ENCODE peak calls at places on chromosomes 3 and 15, in five cellular contexts. O, N, Z, M and H are unnamed samples.

GRCh38 chr3:67531149-67532101 is 123.0 kb downstream of the SUCLG2 start:
- DNase-seq in Z (no peak), O (no peak), M (no peak), N (no peak), H (no peak)

GRCh38 chr15:77998592-77998991 is 78.9 kb downstream of the TBC1D2B start:
- DNase-seq in Z (no peak), N (no peak), O (peak), M (no peak), H (no peak)

GRCh38 chr15:89472785-89473256 is 23.6 kb downstream of the RHCG start:
- DNase-seq in M (no peak), O (no peak), Z (peak), N (no peak), H (no peak)

GRCh38 chr3:54951405-54951804 is 23.5 kb upstream of the LRTM1 start:
- DNase-seq in Z (peak), O (peak), M (no peak), N (peak), H (peak)

GRCh38 chr15:58506064-58506490 is 74.3 kb downstream of the LIPC start:
- DNase-seq in N (no peak), O (no peak), M (no peak), Z (no peak), H (no peak)

GRCh38 chr3:98697225-98697624 is 65.9 kb upstream of the ST3GAL6 start:
- DNase-seq in O (no peak), Z (no peak), N (no peak), M (no peak), H (no peak)

GRCh38 chr15:42107483-42107882 is 13.1 kb upstream of the PLA2G4D start:
- DNase-seq in N (no peak), M (no peak), O (no peak), Z (no peak), H (no peak)

GRCh38 chr3:142670120-142670519 is 53.7 kb upstream of the TRPC1 start:
- DNase-seq in N (no peak), O (no peak), Z (no peak), M (no peak), H (no peak)

GRCh38 chr3:123732447-123732846 is 147.6 kb upstream of the HACD2 start:
- DNase-seq in N (no peak), Z (no peak), M (no peak), O (no peak), H (no peak)

GRCh38 chr3:127304121-127304744 is 16.4 kb upstream of the PRR20G start:
- DNase-seq in Z (no peak), N (no peak), M (no peak), O (no peak), H (no peak)

GRCh38 chr15:90174140-90174891 is 26.8 kb upstream of the SEMA4B start:
- DNase-seq in N (peak), O (peak), M (no peak), Z (peak), H (no peak)

GRCh38 chr3:169780738-169781137 is 7.5 kb downstream of the MYNN start:
- DNase-seq in O (no peak), N (no peak), Z (no peak), M (no peak), H (no peak)

GRCh38 chr15:52392008-52392687 is 96.5 kb upstream of the MYO5C start:
- DNase-seq in M (no peak), N (no peak), Z (no peak), O (no peak), H (no peak)

GRCh38 chr15:22231603-22232002 is 151.3 kb downstream of the OR4M2 start:
- DNase-seq in M (no peak), Z (no peak), N (no peak), O (no peak), H (no peak)

GRCh38 chr3:64067510-64068346 is 44.4 kb upstream of the PSMD6 start:
- DNase-seq in N (no peak), M (no peak), Z (no peak), O (no peak), H (no peak)

GRCh38 chr3:155112661-155113389 is 32.7 kb downstream of the MME start:
- DNase-seq in O (no peak), M (no peak), N (no peak), Z (no peak), H (no peak)

GRCh38 chr15:98787936-98788757 is 139.8 kb downstream of the IGF1R start:
- DNase-seq in O (no peak), M (no peak), N (no peak), Z (no peak), H (peak)

GRCh38 chr3:13364602-13365271 is 55.4 kb downstream of the NUP210 start:
- DNase-seq in M (no peak), Z (no peak), N (no peak), O (no peak), H (no peak)
- TF ChIP-seq CTCF in M (no peak), Z (no peak), N (no peak), O (no peak), H (no peak)

GRCh38 chr3:58531956-58532355 is 5.0 kb downstream of the ACOX2 start:
- DNase-seq in Z (no peak), O (no peak), N (no peak), M (no peak), H (no peak)
- TF ChIP-seq CTCF in Z (no peak), O (no peak), N (no peak), M (no peak), H (no peak)

DNA sequence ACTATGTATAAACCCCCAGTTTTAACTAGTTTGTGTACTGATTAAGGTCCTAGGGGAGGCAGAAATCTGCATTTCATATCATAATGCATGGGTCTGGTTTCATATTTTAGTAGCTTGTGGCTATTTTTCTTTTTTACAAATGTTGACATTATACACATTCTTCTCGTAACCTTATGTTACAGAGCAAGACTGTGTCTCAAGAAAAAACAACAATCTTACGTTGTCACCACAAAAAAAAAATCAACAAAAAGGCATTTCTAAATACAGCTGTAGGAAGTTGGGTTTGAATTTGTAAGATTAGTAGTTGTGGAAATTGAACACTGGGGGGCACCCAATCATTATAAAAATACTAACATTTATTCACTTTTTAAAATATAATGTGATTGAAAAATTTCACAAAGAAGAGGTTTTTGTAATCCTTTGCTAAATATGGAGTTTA is 17.9 kb downstream of the SERP1 start:
- DNase-seq in N (no peak), O (no peak), M (no peak), Z (peak), H (no peak)
- TF ChIP-seq CTCF in N (no peak), O (peak), M (peak), Z (peak), H (peak)

DNA sequence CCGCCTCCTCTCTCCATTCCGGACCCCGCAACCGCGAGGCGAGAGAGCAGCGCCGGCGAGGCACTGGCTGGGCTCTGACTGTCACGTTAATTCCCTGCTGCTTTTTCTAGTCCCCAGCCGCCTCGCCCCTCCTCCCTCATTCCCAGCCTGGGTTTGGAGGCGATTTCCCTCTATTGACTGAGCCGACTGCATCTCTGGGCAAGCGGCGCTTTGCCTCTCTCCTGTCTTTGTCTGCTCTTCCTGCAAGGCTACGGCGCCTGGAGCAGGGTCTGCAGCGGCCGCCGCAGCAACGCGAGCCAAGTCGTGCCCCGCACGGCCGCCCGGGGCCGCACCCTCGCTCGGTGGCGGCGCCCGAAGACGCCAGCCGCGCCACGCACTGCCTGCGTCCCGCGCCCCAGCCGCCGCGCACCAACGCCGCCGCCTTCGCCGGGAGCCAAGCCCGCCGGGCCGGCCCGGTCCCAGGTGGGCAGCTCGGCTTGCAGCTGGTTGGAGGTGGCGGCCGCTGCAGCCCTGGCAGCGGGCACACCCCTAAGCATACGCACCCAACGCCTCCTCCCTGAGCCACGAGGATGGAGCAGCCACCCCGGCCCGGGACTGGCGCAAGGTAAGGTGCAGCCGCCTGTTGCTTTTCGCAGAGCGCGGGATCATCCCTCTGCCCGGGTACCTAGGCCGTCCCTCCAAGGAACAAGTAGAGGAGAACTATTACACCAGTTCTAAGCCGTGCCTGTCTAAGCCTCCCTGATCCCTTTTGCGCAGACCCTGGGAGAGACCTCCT is at the start of gene LRRC3B:
- DNase-seq in N (no peak), O (no peak), Z (no peak), M (no peak), H (no peak)
- TF ChIP-seq CTCF in N (no peak), O (no peak), Z (no peak), M (no peak), H (no peak)

GRCh38 chr3:41356775-41357174 is 157.5 kb downstream of the CTNNB1 start:
- DNase-seq in N (no peak), Z (no peak), M (no peak), O (no peak), H (no peak)

GRCh38 chr3:41352526-41352925 is 153.2 kb downstream of the CTNNB1 start:
- DNase-seq in Z (no peak), M (no peak), O (no peak), N (no peak), H (no peak)

GRCh38 chr3:41362638-41363559 is 163.6 kb downstream of the CTNNB1 start:
- DNase-seq in N (no peak), M (no peak), O (no peak), Z (peak), H (no peak)

DNA sequence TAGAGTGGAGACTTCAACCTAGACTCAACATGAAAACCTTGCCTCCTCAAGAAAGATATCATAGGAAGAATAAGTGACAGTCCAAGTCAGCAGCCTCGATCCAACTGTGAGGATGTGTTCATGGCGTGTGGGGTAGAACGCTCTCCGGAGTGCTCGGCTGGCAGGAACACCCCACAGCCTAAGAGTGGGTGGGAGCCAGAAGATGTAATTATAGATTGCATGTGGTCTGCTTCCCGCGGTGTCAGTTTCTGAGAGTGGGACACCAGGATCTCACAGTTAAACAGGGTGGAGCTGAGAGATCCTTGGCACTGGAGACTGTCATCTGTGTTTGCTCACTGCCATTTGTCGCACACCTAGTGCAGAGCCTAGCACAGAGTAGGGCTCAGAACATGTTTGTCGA is 158.0 kb downstream of the CTNNB1 start:
- DNase-seq in O (no peak), Z (no peak), M (no peak), N (no peak), H (no peak)
- TF ChIP-seq CTCF in O (no peak), Z (no peak), M (no peak), N (no peak), H (no peak)

GRCh38 chr3:138947303-138948121 is 495 bp downstream of the FOXL2NB start:
- DNase-seq in Z (no peak), M (no peak), O (no peak), N (no peak), H (no peak)

GRCh38 chr3:138948371-138949001 is 1.5 kb downstream of the FOXL2NB start:
- DNase-seq in M (no peak), Z (no peak), O (no peak), N (peak), H (no peak)

GRCh38 chr3:138944842-138945645 is 1.9 kb downstream of the FOXL2 start:
- DNase-seq in M (no peak), N (peak), O (no peak), Z (no peak), H (no peak)

GRCh38 chr3:138945646-138946553 is 1.0 kb downstream of the FOXL2 start:
- DNase-seq in N (peak), O (no peak), M (no peak), Z (no peak), H (no peak)

GRCh38 chr3:138946554-138947302 is at the start of the genes FOXL2 and FOXL2NB:
- DNase-seq in M (no peak), O (no peak), Z (peak), N (peak), H (no peak)
- TF ChIP-seq CTCF in M (no peak), O (no peak), Z (no peak), N (no peak), H (peak)

DNA sequence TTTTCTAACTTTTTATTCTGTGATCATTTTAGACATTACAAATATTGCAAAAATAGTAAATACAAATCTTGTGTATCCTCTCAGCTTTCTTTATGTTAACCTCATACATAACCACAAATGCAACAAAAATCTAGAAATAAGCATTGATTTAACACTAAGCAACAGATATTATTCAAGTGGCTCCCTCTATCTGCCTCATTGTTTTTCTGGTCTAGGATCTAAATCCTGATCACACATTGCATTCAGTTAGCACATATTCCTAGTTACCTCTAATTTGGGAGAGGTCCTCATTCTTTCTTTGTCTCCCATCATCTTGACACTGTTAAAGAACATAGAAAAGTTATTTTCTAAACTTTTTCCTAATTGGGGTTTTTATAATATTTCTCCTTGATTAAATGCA is 1126.0 kb downstream of the ROBO2 start:
- DNase-seq in Z (no peak), M (no peak), O (no peak), N (no peak), H (no peak)
- TF ChIP-seq CTCF in Z (no peak), M (no peak), O (no peak), N (no peak), H (no peak)

GRCh38 chr15:44710236-44711088 is 661 bp downstream of the PATL2 start:
- DNase-seq in O (no peak), N (no peak), Z (peak), M (peak), H (peak)

GRCh38 chr15:44711356-44712107 is at the start of gene B2M:
- DNase-seq in Z (peak), M (peak), O (peak), N (peak), H (peak)

GRCh38 chr15:44713006-44713966 is 2.0 kb downstream of the B2M start:
- DNase-seq in N (no peak), M (no peak), O (no peak), Z (peak), H (no peak)

GRCh38 chr15:44712108-44713005 is 1.0 kb downstream of the B2M start:
- DNase-seq in N (peak), Z (peak), O (peak), M (peak), H (peak)

GRCh38 chr15:44711089-44711355 is at the start of gene PATL2:
- DNase-seq in O (no peak), M (no peak), N (no peak), Z (no peak), H (no peak)
- TF ChIP-seq CTCF in O (no peak), M (no peak), N (no peak), Z (no peak), H (no peak)

DNA sequence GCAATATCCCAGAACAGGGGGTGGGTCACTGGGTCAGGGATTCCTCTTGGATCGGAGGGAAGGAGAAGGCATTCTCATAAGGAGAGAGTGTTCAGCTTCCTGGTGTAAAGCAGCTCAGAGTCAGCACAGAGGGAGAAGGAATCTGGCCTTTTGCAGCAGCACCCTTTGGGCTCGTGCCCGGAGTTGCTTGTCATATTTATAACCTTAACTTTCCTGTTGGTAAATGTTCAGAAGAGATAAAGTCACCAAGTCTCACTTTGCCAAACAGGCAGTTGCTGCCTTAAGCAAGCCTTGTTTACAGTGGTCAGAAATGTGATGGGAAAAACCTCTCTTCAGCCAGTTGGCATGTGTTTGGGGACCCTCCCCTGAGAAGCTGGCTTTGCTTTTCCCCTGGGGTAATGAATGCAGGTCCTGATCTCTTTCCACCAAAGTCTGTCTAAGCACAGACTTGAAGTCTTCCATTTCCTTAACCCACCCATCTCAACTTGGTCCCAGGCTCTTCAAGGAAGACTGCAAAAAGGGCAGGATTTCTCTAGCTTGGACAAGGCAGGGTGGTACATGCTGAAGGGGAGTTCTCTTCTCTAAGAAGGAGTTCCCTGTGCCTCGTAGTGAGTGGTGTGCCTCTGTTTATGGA is 206.9 kb upstream of the BHLHE40 start:
- DNase-seq in O (no peak), Z (peak), M (no peak), N (peak), H (no peak)
- TF ChIP-seq CTCF in O (no peak), Z (no peak), M (no peak), N (no peak), H (no peak)

DNA sequence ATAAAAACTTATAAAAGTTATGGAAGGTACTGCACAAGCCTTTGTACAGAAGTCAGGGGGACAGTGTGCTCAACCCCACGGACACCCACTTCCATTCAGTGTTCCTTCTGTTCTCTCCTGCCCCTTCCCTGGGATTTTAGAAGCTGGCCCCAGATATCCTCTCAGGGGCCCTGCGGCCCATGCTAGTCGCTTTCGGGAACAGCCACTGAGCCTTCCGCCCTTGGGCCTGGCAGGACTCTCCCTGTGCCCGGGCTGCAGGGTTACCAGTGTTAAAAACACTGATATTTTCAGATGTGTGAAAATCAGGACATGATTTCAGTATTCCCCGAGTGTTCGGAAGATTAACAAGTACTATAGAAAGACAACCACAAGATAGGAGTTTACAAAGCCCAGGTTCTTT is 22.4 kb downstream of the FAN1 start:
- DNase-seq in O (no peak), M (no peak), Z (no peak), N (no peak), H (no peak)
- TF ChIP-seq CTCF in O (no peak), M (no peak), Z (no peak), N (no peak), H (no peak)